ENCODE peak calls at places on chromosomes 11 and 22, in seven cellular contexts. A, M, T, W, Z, E and R are unnamed samples.

GRCh38 chr11:13318498-13319295 is 41.1 kb downstream of the BMAL1 start:
- DNase-seq in A (no peak), M (no peak), T (no peak), W (no peak), Z (no peak), E (no peak), R (no peak)

GRCh38 chr11:123616505-123617198 is 37.8 kb downstream of the SCN3B start:
- DNase-seq in A (no peak), M (no peak), T (no peak), W (peak), Z (no peak), E (no peak), R (no peak)

GRCh38 chr11:10564692-10565318 is 3.7 kb downstream of the LYVE1 start:
- DNase-seq in A (no peak), M (no peak), T (no peak), W (peak), Z (no peak), E (no peak), R (no peak)

GRCh38 chr11:70119502-70119901 is 41.4 kb downstream of the ANO1 start:
- DNase-seq in A (no peak), M (no peak), T (no peak), W (no peak), Z (no peak), E (no peak), R (no peak)

GRCh38 chr11:69374110-69374981 is 80.4 kb downstream of the MYEOV start:
- DNase-seq in A (peak), M (peak), T (peak), W (no peak), Z (no peak), E (no peak), R (no peak)

GRCh38 chr11:95827661-95828060 is 37.4 kb downstream of the CEP57 start:
- DNase-seq in A (no peak), M (no peak), T (no peak), W (peak), Z (no peak), E (no peak), R (no peak)

GRCh38 chr22:33314316-33314715 is 256.1 kb upstream of the SYN3 start:
- DNase-seq in A (no peak), M (no peak), T (no peak), W (no peak), Z (no peak), E (no peak), R (no peak)

GRCh38 chr11:65867284-65868071 is 5.1 kb downstream of the EFEMP2 start:
- DNase-seq in A (no peak), M (no peak), T (peak), W (no peak), Z (no peak), E (no peak), R (no peak)

GRCh38 chr11:37450613-37451012 is 852.6 kb upstream of the RAG2 start:
- DNase-seq in A (no peak), M (no peak), T (no peak), W (peak), Z (no peak), E (no peak), R (no peak)

GRCh38 chr11:64165482-64165841 is 451 bp downstream of the MACROD1 start:
- DNase-seq in A (no peak), M (no peak), T (peak), W (no peak), Z (no peak), E (no peak), R (no peak)

GRCh38 chr22:27632451-27633295 is 168.9 kb downstream of the MN1 start:
- DNase-seq in A (no peak), M (no peak), T (no peak), W (no peak), Z (no peak), E (no peak), R (no peak)

GRCh38 chr11:119319702-119320592 is 3.0 kb upstream of the MCAM start:
- DNase-seq in A (no peak), M (no peak), T (peak), W (no peak), Z (peak), E (no peak), R (no peak)